ENCODE peak calls at places on chromosomes 7 and 10, in six cellular contexts. A is mammary epithelial cell, F is IMR-90, G is ovary, Z is A549, Y is iPS DF 6.9. D is an unnamed sample.

GRCh38 chr7:108331971-108332370 is 124.3 kb downstream of the NRCAM start:
- DNase-seq in A (no peak), F (no peak), G (no peak), Z (no peak), Y (no peak), D (no peak)

GRCh38 chr7:143240323-143241168 is 18.7 kb downstream of the TAS2R40 start:
- DNase-seq in A (peak; percentile 58), F (peak; percentile 86), G (peak; percentile 63), Z (peak; percentile 47), Y (peak; percentile 27), D (no peak)

GRCh38 chr7:31098606-31099360 is 46.7 kb downstream of the ADCYAP1R1 start:
- DNase-seq in A (no peak), F (no peak), G (no peak), Z (no peak), Y (no peak), D (peak; percentile 21)

GRCh38 chr10:89171996-89172395 is 35.1 kb downstream of the CH25H start:
- DNase-seq in A (no peak), F (peak; percentile 24), G (no peak), Z (no peak), Y (no peak), D (no peak)

GRCh38 chr7:156505876-156506275 is 134.7 kb upstream of the RNF32 start:
- DNase-seq in A (no peak), F (no peak), G (no peak), Z (no peak), Y (no peak), D (no peak)

GRCh38 chr10:28217848-28218247 is 85.0 kb downstream of the MPP7 start:
- DNase-seq in A (peak; percentile 75), F (peak; percentile 92), G (no peak), Z (no peak), Y (no peak), D (no peak)

GRCh38 chr10:43390791-43391190 is 18.2 kb downstream of the HNRNPF start:
- DNase-seq in A (peak; percentile 28), F (peak; percentile 49), G (peak; percentile 31), Z (no peak), Y (no peak), D (no peak)

GRCh38 chr10:792792-793100 is 103.3 kb upstream of the DIP2C start:
- DNase-seq in A (no peak), F (peak; percentile 86), G (no peak), Z (no peak), Y (no peak), D (no peak)

GRCh38 chr10:132035476-132035875 is 30.3 kb upstream of the JAKMIP3 start:
- DNase-seq in A (no peak), F (no peak), G (no peak), Z (no peak), Y (no peak), D (no peak)

GRCh38 chr7:36048902-36049240 is 104.2 kb upstream of the EEPD1 start:
- DNase-seq in A (no peak), F (peak; percentile 31), G (no peak), Z (no peak), Y (no peak), D (no peak)

GRCh38 chr7:140899883-140900282 is 24.8 kb downstream of the BRAF start:
- DNase-seq in A (no peak), F (no peak), G (no peak), Z (no peak), Y (no peak), D (no peak)

GRCh38 chr10:29107866-29108498 is 180.9 kb upstream of the LYZL1 start:
- DNase-seq in A (no peak), F (no peak), G (no peak), Z (no peak), Y (no peak), D (no peak)

GRCh38 chr10:24449334-24449740 is 240.4 kb downstream of the KIAA1217 start:
- DNase-seq in A (peak; percentile 35), F (peak; percentile 64), G (no peak), Z (no peak), Y (no peak), D (no peak)

GRCh38 chr10:27746364-27747095 is 911 bp upstream of the MKX start:
- DNase-seq in A (peak; percentile 8), F (no peak), G (peak; percentile 31), Z (no peak), Y (no peak), D (no peak)

GRCh38 chr7:83468251-83468739 is 180.6 kb downstream of the SEMA3E start:
- DNase-seq in A (peak; percentile 98), F (peak; percentile 99), G (peak; percentile 45), Z (peak; percentile 84), Y (no peak), D (peak; percentile 91)

GRCh38 chr7:132065193-132065972 is 509.0 kb upstream of the PODXL start:
- DNase-seq in A (peak; percentile 91), F (peak; percentile 95), G (peak; percentile 66), Z (peak; percentile 94), Y (no peak), D (peak; percentile 86)

GRCh38 chr7:66539948-66540375 is 88.7 kb upstream of the KCTD7 start:
- DNase-seq in A (no peak), F (no peak), G (no peak), Z (no peak), Y (no peak), D (no peak)

GRCh38 chr10:76136876-76137420 is 705.5 kb downstream of the LRMDA start:
- DNase-seq in A (no peak), F (no peak), G (no peak), Z (no peak), Y (no peak), D (no peak)

GRCh38 chr10:99331207-99331803 is 2.1 kb downstream of the CNNM1 start:
- DNase-seq in A (no peak), F (peak; percentile 22), G (no peak), Z (no peak), Y (no peak), D (no peak)

GRCh38 chr7:26944486-26944885 is 80.1 kb upstream of the SKAP2 start:
- DNase-seq in A (no peak), F (no peak), G (no peak), Z (no peak), Y (no peak), D (no peak)

GRCh38 chr10:48439031-48439430 is 132.6 kb downstream of the MAPK8 start:
- DNase-seq in A (peak; percentile 24), F (peak; percentile 81), G (no peak), Z (no peak), Y (no peak), D (no peak)

GRCh38 chr7:80622531-80622930 is 15.9 kb upstream of the CD36 start:
- DNase-seq in A (peak; percentile 23), F (peak; percentile 85), G (no peak), Z (no peak), Y (no peak), D (no peak)

GRCh38 chr10:62491597-62491996 is 117.4 kb downstream of the ZNF365 start:
- DNase-seq in A (peak; percentile 52), F (no peak), G (no peak), Z (no peak), Y (no peak), D (no peak)

GRCh38 chr10:37640301-37640700 is 217.1 kb downstream of the ZNF248 start:
- DNase-seq in A (no peak), F (no peak), G (no peak), Z (no peak), Y (no peak), D (no peak)
- H3K9me3 ChIP-seq in A (peaks cover 27% of the 10 kb centered on the region), F (peaks cover 19% of the 10 kb centered on the region), G (no peaks in the 10 kb centered on the region), Z (no peaks in the 10 kb centered on the region), Y (peaks cover 9% of the 10 kb centered on the region), D (no peaks in the 10 kb centered on the region)

GRCh38 chr10:88097092-88097894 is 233.9 kb downstream of the PTEN start:
- DNase-seq in A (no peak), F (peak; percentile 68), G (no peak), Z (no peak), Y (no peak), D (no peak)
- H3K9me3 ChIP-seq in A (no peaks in the 10 kb centered on the region), F (no peaks in the 10 kb centered on the region), G (no peaks in the 10 kb centered on the region), Z (no peaks in the 10 kb centered on the region), Y (no peaks in the 10 kb centered on the region), D (no peaks in the 10 kb centered on the region)

DNA sequence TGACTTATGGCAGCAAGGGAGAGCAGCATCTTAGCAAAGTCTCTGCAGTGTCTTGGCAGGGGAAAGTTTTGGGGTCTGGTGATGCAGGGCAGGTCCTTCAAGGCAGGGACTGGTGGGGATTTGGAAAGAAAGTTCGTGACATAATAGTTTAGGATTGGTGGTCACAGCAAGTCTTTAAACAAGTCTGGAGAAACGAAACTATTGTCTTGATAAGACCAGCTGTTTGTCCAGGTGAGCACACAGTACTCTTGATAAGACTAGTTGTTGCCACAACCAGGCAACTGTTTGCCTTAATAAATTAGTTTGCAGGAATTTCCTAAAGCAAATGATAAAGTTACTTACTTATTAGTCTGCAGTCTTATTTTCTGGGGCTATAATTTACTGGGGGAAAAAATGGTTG is 136.1 kb downstream of the AKR1D1 start:
- DNase-seq in A (no peak), F (no peak), G (no peak), Z (no peak), Y (no peak), D (no peak)
- H3K9me3 ChIP-seq in A (no peaks in the 10 kb centered on the region), F (peaks cover 7% of the 10 kb centered on the region), G (no peaks in the 10 kb centered on the region), Z (no peaks in the 10 kb centered on the region), Y (no peaks in the 10 kb centered on the region), D (no peaks in the 10 kb centered on the region)

DNA sequence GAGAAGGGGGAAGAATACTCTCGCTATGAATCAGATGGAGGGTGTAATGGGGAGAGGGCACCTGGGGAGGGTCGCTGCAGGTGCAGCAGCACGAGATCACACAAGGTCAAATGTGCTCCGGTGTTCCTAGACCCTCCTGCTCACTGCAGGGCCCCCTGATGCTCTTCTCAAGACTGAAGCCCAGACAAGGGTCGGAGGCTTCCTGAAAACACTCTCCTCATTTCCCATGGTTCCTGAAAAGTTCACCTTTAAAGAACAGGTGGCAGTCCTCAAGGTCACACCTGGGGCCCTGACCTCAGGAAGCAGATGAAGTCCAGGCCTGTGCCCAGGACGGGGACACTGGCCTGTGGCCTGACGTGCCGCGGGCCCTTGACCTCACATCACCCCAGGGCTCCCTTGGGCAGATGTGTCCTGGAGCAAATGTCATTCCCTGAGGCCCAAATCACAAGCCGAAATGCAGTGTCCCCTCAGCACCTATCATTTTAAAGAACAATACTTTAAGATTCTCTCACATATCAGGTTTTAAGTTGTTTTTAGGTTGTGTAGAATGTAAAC is 289.8 kb downstream of the GLRX3 start:
- DNase-seq in A (no peak), F (no peak), G (no peak), Z (no peak), Y (no peak), D (no peak)
- H3K9me3 ChIP-seq in A (peaks cover 43% of the 10 kb centered on the region), F (peaks cover 60% of the 10 kb centered on the region), G (no peaks in the 10 kb centered on the region), Z (no peaks in the 10 kb centered on the region), Y (peaks cover 52% of the 10 kb centered on the region), D (no peaks in the 10 kb centered on the region)

GRCh38 chr7:93146036-93146435 is 2.1 kb downstream of the SAMD9L start:
- DNase-seq in A (no peak), F (no peak), G (no peak), Z (no peak), Y (no peak), D (no peak)
- H3K9me3 ChIP-seq in A (no peaks in the 10 kb centered on the region), F (no peaks in the 10 kb centered on the region), G (no peaks in the 10 kb centered on the region), Z (no peaks in the 10 kb centered on the region), Y (no peaks in the 10 kb centered on the region), D (no peaks in the 10 kb centered on the region)

GRCh38 chr7:157795199-157795598 is 458.4 kb downstream of the DNAJB6 start:
- DNase-seq in A (no peak), F (no peak), G (no peak), Z (no peak), Y (no peak), D (no peak)
- H3K9me3 ChIP-seq in A (peaks cover 42% of the 10 kb centered on the region), F (peaks cover 58% of the 10 kb centered on the region), G (no peaks in the 10 kb centered on the region), Z (no peaks in the 10 kb centered on the region), Y (peaks cover 31% of the 10 kb centered on the region), D (peaks cover 2% of the 10 kb centered on the region)

GRCh38 chr7:57505176-57505575 is 55.2 kb downstream of the ZNF716 start:
- DNase-seq in A (no peak), F (no peak), G (no peak), Z (no peak), Y (no peak), D (no peak)
- H3K9me3 ChIP-seq in A (peaks cover 24% of the 10 kb centered on the region), F (peaks cover 8% of the 10 kb centered on the region), G (no peaks in the 10 kb centered on the region), Z (peaks cover 3% of the 10 kb centered on the region), Y (peaks cover 4% of the 10 kb centered on the region), D (peaks cover 6% of the 10 kb centered on the region)

GRCh38 chr7:57415730-57416129 is 34.2 kb upstream of the ZNF716 start:
- DNase-seq in A (no peak), F (no peak), G (no peak), Z (no peak), Y (no peak), D (no peak)
- H3K9me3 ChIP-seq in A (peaks cover 46% of the 10 kb centered on the region), F (peaks cover 51% of the 10 kb centered on the region), G (no peaks in the 10 kb centered on the region), Z (no peaks in the 10 kb centered on the region), Y (peaks cover 32% of the 10 kb centered on the region), D (peaks cover 6% of the 10 kb centered on the region)

D was measured in RWPE2.